ENCODE peak calls at places on chromosome 20, in nine cellular contexts. N is M059J; J is memory B cell; R is stomach; S is lower leg skin; W is AG10803; Y is NCI-H2081; V is stimulated activated CD4-positive, alpha-beta T cell treated with anti-CD3 and anti-CD28 coated beads, Interleukin-1b, Interleukin-23, amount 100 ng/mL, for 24 hours; H is CD4-positive, alpha-beta T cell. P is an unnamed sample.

GRCh38 chr20:22520381-22520780 is 64.0 kb downstream of the FOXA2 start:
- DNase-seq in S (no peak), N (no peak), R (no peak), Y (no peak), V (no peak), H (no peak), W (no peak), J (no peak), P (no peak)

GRCh38 chr20:24465168-24465567 is 4.3 kb upstream of the SYNDIG1 start:
- DNase-seq in Y (no peak), V (no peak), W (no peak), S (no peak), J (no peak), R (no peak), N (no peak), H (no peak), P (no peak)

GRCh38 chr20:40685349-40685748 is 3.7 kb downstream of the MAFB start:
- DNase-seq in S (no peak), J (no peak), Y (no peak), R (no peak), V (no peak), W (no peak), N (no peak), H (no peak), P (no peak)

GRCh38 chr20:3046677-3047462 is 1.0 kb downstream of the MRPS26 start:
- DNase-seq in N (peak; percentile 20), S (no peak), H (no peak), Y (peak; percentile 67), R (peak; percentile 33), V (no peak), W (no peak), J (no peak), P (no peak)

GRCh38 chr20:4122931-4123330 is 107.6 kb upstream of the RNF24 start:
- DNase-seq in S (no peak), J (no peak), R (no peak), Y (no peak), W (no peak), V (no peak), H (no peak), N (no peak), P (no peak)

GRCh38 chr20:39835040-39835842 is 853.8 kb downstream of the MAFB start:
- DNase-seq in Y (no peak), R (no peak), S (no peak), H (no peak), N (peak; percentile 53), J (no peak), W (no peak), V (no peak), P (no peak)

GRCh38 chr20:55561259-55561658 is 444.1 kb downstream of the CBLN4 start:
- DNase-seq in Y (no peak), J (no peak), N (peak; percentile 2), V (no peak), W (no peak), S (no peak), R (no peak), H (no peak), P (no peak)

GRCh38 chr20:20814685-20815084 is 102.2 kb upstream of the RALGAPA2 start:
- DNase-seq in H (no peak), V (no peak), J (no peak), R (no peak), S (no peak), W (no peak), N (peak; percentile 25), Y (no peak), P (no peak)

GRCh38 chr20:54257090-54257816 is 49.4 kb downstream of the PFDN4 start:
- DNase-seq in V (no peak), J (no peak), S (no peak), W (peak; percentile 84), R (no peak), Y (no peak), N (peak; percentile 82), H (no peak), P (peak; percentile 22)

GRCh38 chr20:50003253-50003656 is 20.5 kb downstream of the SNAI1 start:
- DNase-seq in R (no peak), S (no peak), N (peak; percentile 57), V (no peak), J (no peak), Y (no peak), W (peak; percentile 87), H (no peak), P (no peak)

GRCh38 chr20:50208085-50208491 is 17.5 kb downstream of the CEBPB start:
- DNase-seq in H (no peak), N (no peak), R (no peak), W (no peak), J (no peak), V (no peak), S (no peak), Y (no peak), P (no peak)

GRCh38 chr20:38117635-38118034 is 47.4 kb downstream of the TGM2 start:
- DNase-seq in S (no peak), W (peak; percentile 83), Y (no peak), J (no peak), H (no peak), R (no peak), N (peak; percentile 98), V (no peak), P (no peak)

GRCh38 chr20:57677323-57677982 is 32.4 kb downstream of the PMEPA1 start:
- DNase-seq in N (no peak), Y (no peak), J (no peak), W (no peak), H (no peak), V (no peak), S (no peak), R (no peak), P (no peak)

GRCh38 chr20:63366658-63367360 is 5.7 kb upstream of the CHRNA4 start:
- DNase-seq in R (no peak), N (peak; percentile 20), S (no peak), Y (no peak), V (no peak), J (no peak), W (no peak), H (no peak), P (no peak)

GRCh38 chr20:52622086-52622485 is 350.1 kb upstream of the TSHZ2 start:
- DNase-seq in N (peak; percentile 55), V (no peak), Y (no peak), S (no peak), J (no peak), W (peak; percentile 48), H (no peak), R (no peak), P (no peak)

GRCh38 chr20:61525781-61526431 is 273.8 kb downstream of the CDH4 start:
- DNase-seq in V (no peak), Y (no peak), R (no peak), N (peak; percentile 20), W (peak; percentile 10), H (no peak), J (no peak), S (no peak), P (no peak)

GRCh38 chr20:34526466-34526865 is 10.2 kb downstream of the DYNLRB1 start:
- DNase-seq in Y (no peak), S (no peak), R (no peak), N (no peak), H (no peak), W (no peak), J (no peak), V (no peak), P (no peak)

P was measured in GOT3.